ENCODE peak calls at places on chromosomes 11 and 22, in four cellular contexts. A is HEK293T, K is K562, D is GM12878. C is an unnamed sample.

GRCh38 chr11:75777461-75778110 is 9.0 kb downstream of the DGAT2 start:
- DNase-seq in A (no peak), K (peak), D (no peak), C (no peak)

GRCh38 chr11:74842967-74843366 is 94.3 kb downstream of the RNF169 start:
- DNase-seq in A (no peak), K (no peak), D (no peak), C (no peak)

GRCh38 chr11:78313181-78313788 is 104.3 kb downstream of the GAB2 start:
- DNase-seq in A (no peak), K (no peak), D (no peak), C (peak)

GRCh38 chr11:115939104-115939503 is 434.9 kb upstream of the CADM1 start:
- DNase-seq in A (no peak), K (no peak), D (no peak), C (no peak)

GRCh38 chr11:13301522-13301921 is 23.9 kb downstream of the BMAL1 start:
- DNase-seq in A (no peak), K (no peak), D (no peak), C (no peak)

GRCh38 chr22:40426671-40427070 is 56.3 kb downstream of the SGSM3 start:
- DNase-seq in A (no peak), K (no peak), D (no peak), C (no peak)

GRCh38 chr11:17563248-17563647 is 16.2 kb downstream of the OTOG start:
- DNase-seq in A (peak), K (no peak), D (no peak), C (no peak)

GRCh38 chr11:85682330-85683305 is 3.4 kb downstream of the CCDC89 start:
- DNase-seq in A (peak), K (peak), D (no peak), C (no peak)

GRCh38 chr22:30425616-30426394 is at the start of gene MTFP1:
- DNase-seq in A (peak), K (peak), D (no peak), C (peak)

GRCh38 chr11:115170133-115170815 is 333.9 kb downstream of the CADM1 start:
- DNase-seq in A (peak), K (peak), D (no peak), C (peak)

GRCh38 chr22:38249803-38250641 is 22.8 kb downstream of the TMEM184B start:
- DNase-seq in A (no peak), K (no peak), D (no peak), C (no peak)

GRCh38 chr11:101862410-101863233 is 52.2 kb upstream of the CEP126 start:
- DNase-seq in A (peak), K (no peak), D (no peak), C (peak)

GRCh38 chr11:3810446-3810845 is 2.1 kb downstream of the PGAP2 start:
- DNase-seq in A (no peak), K (no peak), D (no peak), C (no peak)

GRCh38 chr11:79087957-79088318 is 352.9 kb downstream of the TENM4 start:
- DNase-seq in A (no peak), K (no peak), D (no peak), C (no peak)

GRCh38 chr22:50526849-50527801 is 1.7 kb upstream of the SCO2 start:
- DNase-seq in A (no peak), K (peak), D (no peak), C (peak)

GRCh38 chr11:118084656-118085055 is 2.1 kb downstream of the SMIM35 start:
- DNase-seq in A (no peak), K (no peak), D (no peak), C (no peak)

GRCh38 chr11:25991476-25991875 is 340.5 kb upstream of the ANO3 start:
- DNase-seq in A (no peak), K (no peak), D (no peak), C (no peak)

GRCh38 chr22:39999144-39999757 is 4.5 kb downstream of the FAM83F start:
- DNase-seq in A (no peak), K (peak), D (no peak), C (peak)

GRCh38 chr22:28923826-28924732 is 40.7 kb downstream of the ZNRF3 start:
- DNase-seq in A (no peak), K (no peak), D (no peak), C (peak)

GRCh38 chr11:88284306-88285057 is 53.1 kb downstream of the CTSC start:
- DNase-seq in A (no peak), K (no peak), D (no peak), C (no peak)

GRCh38 chr11:133938166-133938565 is 18.6 kb downstream of the IGSF9B start:
- DNase-seq in A (no peak), K (no peak), D (no peak), C (no peak)

GRCh38 chr22:46081831-46082210 is 68.5 kb upstream of the PPARA start:
- DNase-seq in A (no peak), K (no peak), D (no peak), C (no peak)

GRCh38 chr11:15929371-15929801 is 427.0 kb downstream of the SOX6 start:
- DNase-seq in A (no peak), K (no peak), D (no peak), C (no peak)

GRCh38 chr11:8217926-8218325 is 45.8 kb downstream of the LMO1 start:
- DNase-seq in A (no peak), K (no peak), D (no peak), C (no peak)

GRCh38 chr11:15793032-15793996 is 563.0 kb downstream of the SOX6 start:
- DNase-seq in A (no peak), K (no peak), D (no peak), C (no peak)

GRCh38 chr22:28297504-28297903 is 378.4 kb upstream of the PITPNB start:
- DNase-seq in A (no peak), K (no peak), D (no peak), C (no peak)

GRCh38 chr11:116827461-116827860 is 2.2 kb upstream of the APOC3 start:
- DNase-seq in A (no peak), K (no peak), D (no peak), C (no peak)

GRCh38 chr11:15884792-15885540 is 471.4 kb downstream of the SOX6 start:
- DNase-seq in A (no peak), K (peak), D (no peak), C (no peak)

GRCh38 chr22:31177420-31178162 is 17.6 kb downstream of the RNF185 start:
- DNase-seq in A (no peak), K (no peak), D (no peak), C (no peak)

GRCh38 chr11:14242198-14242597 is 116.8 kb downstream of the RRAS2 start:
- DNase-seq in A (no peak), K (no peak), D (no peak), C (no peak)

GRCh38 chr11:104609297-104609696 is 289.0 kb downstream of the CASP12 start:
- DNase-seq in A (peak), K (no peak), D (no peak), C (peak)

GRCh38 chr22:33512961-33513360 is 407.3 kb downstream of the LARGE1 start:
- DNase-seq in A (no peak), K (no peak), D (no peak), C (no peak)

GRCh38 chr11:117019871-117020270 is 78.4 kb downstream of the SIK3 start:
- DNase-seq in A (no peak), K (no peak), D (no peak), C (peak)

GRCh38 chr11:6251990-6252473 is 7.6 kb upstream of the CCKBR start:
- DNase-seq in A (no peak), K (peak), D (no peak), C (no peak)

GRCh38 chr11:46363455-46363920 is 16.2 kb downstream of the DGKZ start:
- DNase-seq in A (no peak), K (no peak), D (no peak), C (no peak)

GRCh38 chr11:116927163-116927772 is 89.8 kb upstream of the APOA1 start:
- DNase-seq in A (peak), K (peak), D (no peak), C (peak)

GRCh38 chr11:69509846-69510390 is 28.5 kb downstream of the LINC01488 start:
- DNase-seq in A (no peak), K (no peak), D (no peak), C (no peak)

GRCh38 chr11:72736452-72737069 is 15.6 kb downstream of the ARAP1 start:
- DNase-seq in A (no peak), K (peak), D (no peak), C (no peak)

GRCh38 chr11:22807855-22808558 is 21.6 kb downstream of the SVIP start:
- DNase-seq in A (no peak), K (no peak), D (peak), C (no peak)
- TF ChIP-seq TARDBP in A (no peak), K (no peak), D (no peak), C (no peak)

GRCh38 chr22:43338766-43339345 is 4.3 kb downstream of the SCUBE1 start:
- DNase-seq in A (no peak), K (no peak), D (no peak), C (no peak)

GRCh38 chr22:43334378-43334777 is 8.8 kb downstream of the SCUBE1 start:
- DNase-seq in A (no peak), K (no peak), D (no peak), C (no peak)

GRCh38 chr22:43333978-43334377 is 9.2 kb downstream of the SCUBE1 start:
- DNase-seq in A (no peak), K (no peak), D (no peak), C (no peak)

GRCh38 chr22:43337946-43338345 is 5.2 kb downstream of the SCUBE1 start:
- DNase-seq in A (no peak), K (no peak), D (no peak), C (no peak)

DNA sequence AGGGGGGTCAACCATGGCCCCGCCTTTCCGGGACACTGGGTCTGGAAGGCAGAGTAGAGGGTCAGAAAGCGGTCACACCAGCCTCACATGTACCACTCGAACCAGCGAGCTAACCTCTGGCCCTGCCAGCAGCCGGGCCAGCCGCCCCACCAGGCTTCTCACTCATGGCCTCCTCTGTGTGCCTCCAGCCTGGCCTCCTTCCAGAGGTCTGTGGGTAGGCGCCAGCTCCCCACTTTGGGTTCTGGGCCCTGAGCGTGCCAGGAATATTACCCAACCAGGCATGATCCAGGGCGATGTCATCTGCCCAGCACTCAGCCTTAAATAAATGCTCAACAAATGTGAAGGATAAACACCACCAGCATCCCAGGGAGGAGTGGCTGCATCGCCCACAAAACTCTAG is 5.8 kb downstream of the SCUBE1 start:
- DNase-seq in A (no peak), K (no peak), D (no peak), C (no peak)
- TF ChIP-seq TARDBP in A (no peak), K (no peak), D (no peak), C (no peak)

GRCh38 chr22:25777411-25777810 is 35.4 kb downstream of the MYO18B start:
- DNase-seq in A (no peak), K (no peak), D (no peak), C (no peak)

GRCh38 chr22:25772288-25772687 is 30.3 kb downstream of the MYO18B start:
- DNase-seq in A (no peak), K (no peak), D (no peak), C (no peak)

GRCh38 chr22:25775501-25775900 is 33.5 kb downstream of the MYO18B start:
- DNase-seq in A (no peak), K (no peak), D (no peak), C (no peak)

GRCh38 chr22:25777870-25778269 is 35.9 kb downstream of the MYO18B start:
- DNase-seq in A (peak), K (no peak), D (peak), C (peak)

GRCh38 chr22:25774575-25775026 is 32.6 kb downstream of the MYO18B start:
- DNase-seq in A (peak), K (no peak), D (no peak), C (no peak)
- TF ChIP-seq TARDBP in A (no peak), K (no peak), D (no peak), C (no peak)

GRCh38 chr22:24688294-24688693 is 85.3 kb downstream of the GGT1 start:
- DNase-seq in A (peak), K (no peak), D (no peak), C (no peak)
- TF ChIP-seq TARDBP in A (no peak), K (no peak), D (no peak), C (no peak)

C was measured in HepG2.